ENCODE peak calls at places on chromosomes 5 and 9, in ten cellular contexts. X is spleen, U is upper lobe of left lung, O is sigmoid colon, L is stomach, K is K562, P is transverse colon, T is prostate gland, N is GM12878, Y is HCT116. E is an unnamed sample.

GRCh38 chr5:33470544-33470943 is 29.8 kb downstream of the TARS1 start:
- DNase-seq in Y (peak), K (peak), U (no peak), N (no peak), X (no peak), T (no peak), P (no peak), L (no peak), O (no peak), E (no peak)

GRCh38 chr9:133202688-133203453 is 6.2 kb downstream of the OBP2B start:
- DNase-seq in U (no peak), P (no peak), T (no peak), K (no peak), O (no peak), N (no peak), X (peak), Y (no peak), L (peak), E (no peak)

GRCh38 chr9:109593612-109594011 is 95.5 kb upstream of the PTPN3 start:
- DNase-seq in T (peak), X (no peak), K (no peak), P (no peak), L (no peak), N (no peak), O (no peak), U (no peak), Y (no peak), E (no peak)

GRCh38 chr9:100669968-100670367 is 92.1 kb downstream of the CAVIN4 start:
- DNase-seq in O (no peak), X (no peak), P (no peak), L (no peak), K (no peak), N (no peak), Y (no peak), U (no peak), T (no peak), E (no peak)

GRCh38 chr5:53418844-53419243 is 61.6 kb upstream of the FST start:
- DNase-seq in L (no peak), T (no peak), P (no peak), U (no peak), N (no peak), K (no peak), X (no peak), Y (no peak), O (no peak), E (no peak)

GRCh38 chr9:133591116-133591910 is 17.9 kb downstream of the FAM163B start:
- DNase-seq in O (no peak), L (no peak), T (no peak), N (no peak), Y (no peak), P (no peak), U (no peak), X (no peak), K (no peak), E (no peak)

GRCh38 chr5:72955143-72955767 is 586 bp upstream of the FCHO2 start:
- DNase-seq in T (no peak), X (no peak), P (peak), Y (no peak), K (peak), U (peak), L (peak), O (peak), N (no peak), E (peak)

GRCh38 chr5:161027763-161028162 is 175.8 kb upstream of the ATP10B start:
- DNase-seq in T (no peak), L (no peak), U (no peak), X (no peak), N (no peak), Y (no peak), O (no peak), P (no peak), K (no peak), E (no peak)

GRCh38 chr5:124906339-124907097 is 160.1 kb upstream of the ZNF608 start:
- DNase-seq in U (peak), O (peak), N (no peak), X (no peak), T (peak), L (peak), Y (no peak), K (no peak), P (peak), E (no peak)

GRCh38 chr5:74251106-74252032 is 389.2 kb downstream of the ENC1 start:
- DNase-seq in X (no peak), N (no peak), K (peak), T (peak), P (peak), L (no peak), U (peak), O (peak), Y (no peak), E (peak)

GRCh38 chr5:5781335-5781734 is 358.9 kb downstream of the ICE1 start:
- DNase-seq in O (no peak), L (no peak), Y (no peak), K (no peak), P (no peak), T (no peak), N (no peak), U (no peak), X (no peak), E (no peak)

GRCh38 chr5:135230326-135230925 is 168.6 kb downstream of the MACROH2A1 start:
- DNase-seq in P (peak), X (no peak), N (no peak), L (no peak), T (no peak), K (no peak), U (peak), Y (no peak), O (peak), E (no peak)

GRCh38 chr5:78912085-78912771 is 72.9 kb downstream of the ARSB start:
- DNase-seq in N (no peak), T (no peak), K (no peak), Y (no peak), X (no peak), L (no peak), U (no peak), P (no peak), O (no peak), E (no peak)

GRCh38 chr9:132878695-132879064 is at the start of gene SPACA9:
- DNase-seq in O (peak), Y (peak), T (peak), N (no peak), K (peak), X (peak), L (peak), P (peak), U (peak), E (no peak)

GRCh38 chr5:127875235-127876021 is 172.2 kb downstream of the CCDC192 start:
- DNase-seq in X (no peak), O (no peak), N (peak), Y (peak), U (peak), K (peak), L (peak), T (peak), P (peak), E (no peak)

GRCh38 chr5:172854451-172854871 is 20.4 kb downstream of the ERGIC1 start:
- DNase-seq in T (peak), O (peak), N (no peak), U (peak), Y (no peak), X (no peak), L (peak), K (no peak), P (peak), E (no peak)

GRCh38 chr9:8095531-8096223 is 296.1 kb upstream of the DMAC1 start:
- DNase-seq in P (no peak), L (no peak), O (no peak), Y (no peak), T (no peak), U (peak), X (no peak), K (no peak), N (no peak), E (no peak)

GRCh38 chr5:40359093-40359492 is 320.6 kb upstream of the PTGER4 start:
- DNase-seq in L (no peak), N (no peak), T (no peak), P (no peak), Y (no peak), O (no peak), K (no peak), X (no peak), U (no peak), E (no peak)

GRCh38 chr9:36485647-36486453 is 85.8 kb upstream of the RNF38 start:
- DNase-seq in Y (no peak), K (no peak), U (peak), X (no peak), P (peak), O (peak), N (no peak), L (no peak), T (peak), E (no peak)

GRCh38 chr9:86655147-86655546 is 292.2 kb downstream of the GAS1 start:
- DNase-seq in N (no peak), T (no peak), P (no peak), Y (no peak), O (no peak), X (no peak), K (no peak), U (no peak), L (no peak), E (no peak)

GRCh38 chr5:10607023-10607665 is 43.3 kb downstream of the ANKRD33B start:
- DNase-seq in L (no peak), U (peak), T (no peak), X (peak), O (no peak), N (peak), Y (no peak), K (peak), P (peak), E (no peak)

GRCh38 chr5:150438873-150439546 is 10.5 kb downstream of the RPS14 start:
- DNase-seq in L (no peak), O (no peak), X (no peak), T (no peak), P (no peak), U (no peak), Y (no peak), K (peak), N (no peak), E (no peak)
- TF ChIP-seq CTCF in L (peak), O (no peak), X (no peak), T (no peak), P (peak), U (peak), Y (peak), K (peak), N (peak), E (no peak)

DNA sequence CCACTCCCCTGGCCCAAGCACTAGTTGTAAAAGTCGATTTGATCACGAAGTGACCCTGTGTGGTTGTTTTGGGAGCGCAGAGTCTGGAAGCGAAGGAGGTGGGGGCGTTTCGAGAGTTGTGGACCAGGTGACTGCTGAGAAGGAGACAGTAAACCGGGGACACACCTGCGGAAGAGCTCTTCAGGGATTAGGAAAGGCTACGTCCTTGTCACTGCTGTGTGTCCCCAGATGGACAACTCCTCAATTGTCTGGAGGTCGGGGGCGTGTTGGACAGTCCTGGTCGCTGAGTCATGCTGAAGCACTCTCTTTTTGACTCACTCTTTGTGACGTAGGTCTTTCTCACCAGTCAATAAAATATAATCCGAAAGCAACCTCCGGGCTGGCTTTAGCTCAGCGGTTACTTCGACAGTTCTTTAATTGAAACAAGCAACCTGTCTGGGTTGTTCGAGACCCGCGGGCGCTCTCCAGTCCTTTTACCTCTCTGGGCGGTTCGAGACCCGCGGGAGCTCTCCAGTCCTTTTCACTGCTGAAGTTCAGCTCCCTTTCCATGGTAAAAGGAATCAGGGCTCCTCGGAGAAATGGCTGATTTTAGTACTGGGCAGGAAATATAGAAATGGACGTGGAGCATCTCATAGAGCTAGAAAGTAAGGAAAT is 10.8 kb downstream of the ZMAT2 start:
- DNase-seq in O (peak), X (peak), K (peak), U (peak), Y (peak), P (peak), N (peak), T (peak), L (peak), E (peak)
- TF ChIP-seq POLR2A in O (peak), X (no peak), K (peak), U (peak), Y (no peak), P (peak), N (peak), T (peak), L (no peak), E (no peak)

DNA sequence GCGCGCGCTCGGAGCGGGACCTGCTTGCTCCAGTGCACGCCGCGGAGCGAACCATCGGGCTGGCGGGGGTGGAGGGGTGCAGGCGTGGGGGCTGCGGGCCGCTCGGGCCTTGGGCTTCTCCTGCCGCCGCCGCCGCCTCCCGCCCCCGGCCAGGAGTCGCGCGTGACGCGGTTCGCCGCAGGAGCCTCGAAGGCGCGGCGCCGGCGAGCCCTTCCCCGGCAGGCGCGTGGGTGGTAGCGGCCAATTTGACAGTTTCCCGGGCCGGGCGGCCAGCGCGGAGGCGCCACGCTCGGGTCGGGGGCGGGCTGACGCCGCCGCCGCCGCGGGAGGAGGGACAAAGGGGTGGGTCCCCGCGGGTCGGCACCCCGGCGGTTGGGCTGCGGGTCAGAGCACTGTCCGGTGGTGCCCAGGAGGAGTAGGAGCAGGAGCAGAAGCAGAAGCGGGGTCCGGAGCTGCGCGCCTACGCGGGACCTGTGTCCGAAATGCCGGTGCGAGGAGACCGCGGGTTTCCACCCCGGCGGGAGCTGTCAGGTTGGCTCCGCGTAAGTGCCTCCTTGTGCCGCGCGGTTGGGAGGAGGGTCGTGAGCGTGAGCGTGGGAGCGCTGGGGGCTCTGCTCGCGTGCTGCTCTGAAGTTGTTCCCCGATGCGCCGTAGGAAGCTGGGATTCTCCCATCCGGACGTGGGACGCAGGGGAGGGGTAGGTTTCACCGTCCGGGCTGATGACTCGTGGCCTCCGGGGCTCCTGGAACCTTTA is at the start of gene TJP2:
- DNase-seq in U (peak), L (peak), N (no peak), P (peak), Y (no peak), X (peak), T (peak), O (peak), K (peak), E (no peak)
- TF ChIP-seq POLR2AphosphoS5 in U (peak), L (no peak), N (peak), P (peak), Y (no peak), X (no peak), T (no peak), O (no peak), K (no peak), E (peak)

DNA sequence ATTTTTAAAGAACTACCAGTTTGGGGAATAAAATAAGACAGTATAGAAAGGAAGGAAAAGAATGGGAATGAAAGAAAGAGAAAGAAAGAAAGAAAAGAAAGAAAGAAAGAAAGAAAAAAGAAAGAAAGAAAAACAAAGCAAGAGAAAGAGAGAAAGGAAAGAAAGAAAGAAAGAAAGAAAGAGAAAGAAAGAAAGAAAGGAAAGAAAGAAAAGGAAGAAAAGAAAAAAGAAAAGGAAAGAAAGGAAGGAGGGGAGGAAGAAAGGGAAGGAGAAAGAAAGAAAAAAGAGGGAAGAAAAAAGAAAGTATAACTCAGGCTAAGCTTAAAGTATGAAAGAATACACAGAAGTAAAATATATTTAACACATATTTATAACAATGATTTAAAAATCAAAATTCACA is 51.0 kb upstream of the FGF10 start:
- DNase-seq in X (no peak), P (no peak), L (no peak), K (no peak), O (no peak), U (no peak), N (no peak), T (no peak), Y (no peak), E (no peak)
- TF ChIP-seq CTCF in X (no peak), P (no peak), L (no peak), K (no peak), O (no peak), U (no peak), N (no peak), T (no peak), Y (no peak), E (no peak)

DNA sequence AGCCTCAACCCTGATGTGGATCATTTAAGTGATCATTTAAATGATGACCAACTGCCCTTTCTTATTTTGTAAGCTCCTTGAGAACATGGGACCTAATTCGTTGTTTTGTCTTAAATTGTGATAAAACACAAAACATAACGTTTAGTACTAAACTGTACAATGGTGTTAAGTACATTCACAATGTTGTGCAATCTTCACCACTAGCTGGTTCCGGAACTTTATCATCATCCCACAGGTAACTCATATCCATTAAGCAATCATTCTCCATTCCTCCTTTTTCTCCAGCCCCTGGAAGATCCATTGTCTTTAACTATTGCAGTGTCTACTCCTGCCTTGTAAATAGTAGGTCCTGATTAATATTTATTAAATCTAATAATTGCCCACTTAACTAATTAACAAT is 460.5 kb upstream of the BRINP1 start:
- DNase-seq in T (no peak), O (no peak), Y (no peak), L (no peak), N (no peak), P (no peak), X (no peak), U (no peak), K (no peak), E (no peak)
- TF ChIP-seq POLR2A in T (no peak), O (no peak), Y (no peak), L (no peak), N (no peak), P (no peak), X (no peak), U (no peak), K (no peak), E (no peak)

DNA sequence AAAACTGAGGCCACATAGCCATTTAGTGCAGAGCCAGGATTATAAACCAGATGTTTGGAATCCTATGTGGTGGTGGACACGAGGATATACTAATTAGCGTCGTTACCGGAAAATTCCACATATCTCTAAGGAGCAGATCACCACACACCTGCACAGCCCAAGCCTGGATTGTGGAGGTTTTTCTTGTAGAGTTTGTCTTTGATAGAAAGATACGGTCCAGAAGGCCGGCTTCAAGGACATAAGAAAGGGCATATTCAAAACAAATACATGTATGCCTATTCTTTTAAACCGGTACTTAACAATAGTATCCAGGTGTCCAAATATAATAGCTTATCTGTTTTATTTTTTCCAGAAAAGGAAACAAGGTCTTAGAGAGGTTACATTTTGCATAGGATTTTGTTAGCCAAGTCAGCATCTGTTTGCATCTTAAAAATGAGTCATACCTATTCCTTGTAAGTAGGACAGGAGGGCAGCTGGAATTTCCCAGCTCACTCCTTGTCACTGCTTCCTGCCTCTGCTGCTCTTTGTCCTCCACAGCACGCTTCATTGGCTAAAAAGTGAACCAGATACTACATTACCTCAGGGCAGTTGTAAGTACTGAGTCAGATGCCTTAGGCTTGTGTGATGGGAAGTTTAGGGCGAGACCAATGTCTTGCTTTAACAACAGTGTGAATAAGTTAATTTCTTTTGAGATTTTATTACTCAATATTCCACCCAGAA is 3.6 kb downstream of the TMC1 start:
- DNase-seq in O (peak), K (no peak), Y (peak), T (peak), U (peak), L (peak), N (peak), X (no peak), P (peak), E (no peak)
- TF ChIP-seq POLR2AphosphoS5 in O (peak), K (no peak), Y (no peak), T (peak), U (peak), L (peak), N (no peak), X (no peak), P (peak), E (peak)

E was measured in vagina.